ENCODE peak calls at places on chromosomes 11 and 22, in five cellular contexts. One of them, this sample, is unnamed. For H3K4me1, the result is how much of the 10 kb centered on the place peaks cover.

GRCh38 chr11:3052567-3052966 is 4.7 kb downstream of the CARS1 start:
- DNase-seq in left ventricle myocardium inferior: no peak
- DNase-seq in psoas muscle: no peak
- DNase-seq in cardiac muscle cell: no peak
- DNase-seq in CD8-positive, alpha-beta T cell: no peak
- DNase-seq in this sample: no peak

GRCh38 chr22:26529345-26529744 is 17.1 kb upstream of the TFIP11 start:
- DNase-seq in psoas muscle: peak
- DNase-seq in cardiac muscle cell: no peak
- DNase-seq in CD8-positive, alpha-beta T cell: no peak
- DNase-seq in left ventricle myocardium inferior: no peak
- DNase-seq in this sample: no peak

GRCh38 chr11:18802381-18803257 is 11.0 kb upstream of the PTPN5 start:
- DNase-seq in left ventricle myocardium inferior: no peak
- DNase-seq in CD8-positive, alpha-beta T cell: no peak
- DNase-seq in psoas muscle: no peak
- DNase-seq in cardiac muscle cell: peak
- DNase-seq in this sample: peak

GRCh38 chr22:17699696-17700330 is 61.3 kb downstream of the BCL2L13 start:
- DNase-seq in psoas muscle: no peak
- DNase-seq in left ventricle myocardium inferior: no peak
- DNase-seq in CD8-positive, alpha-beta T cell: no peak
- DNase-seq in cardiac muscle cell: no peak
- DNase-seq in this sample: no peak

GRCh38 chr11:25377466-25377865 is 880.6 kb downstream of the LUZP2 start:
- DNase-seq in cardiac muscle cell: no peak
- DNase-seq in psoas muscle: no peak
- DNase-seq in CD8-positive, alpha-beta T cell: no peak
- DNase-seq in left ventricle myocardium inferior: no peak
- DNase-seq in this sample: no peak

GRCh38 chr11:3605279-3605662 is 36.5 kb downstream of the ART5 start:
- DNase-seq in CD8-positive, alpha-beta T cell: no peak
- DNase-seq in left ventricle myocardium inferior: no peak
- DNase-seq in psoas muscle: no peak
- DNase-seq in cardiac muscle cell: no peak
- DNase-seq in this sample: no peak

GRCh38 chr11:73367482-73368024 is 8.6 kb upstream of the RELT start:
- DNase-seq in psoas muscle: no peak
- DNase-seq in cardiac muscle cell: no peak
- DNase-seq in left ventricle myocardium inferior: no peak
- DNase-seq in CD8-positive, alpha-beta T cell: no peak
- DNase-seq in this sample: no peak

GRCh38 chr22:50082197-50082715 is 3.0 kb downstream of the MLC1 start:
- DNase-seq in left ventricle myocardium inferior: no peak
- DNase-seq in psoas muscle: no peak
- DNase-seq in cardiac muscle cell: no peak
- DNase-seq in CD8-positive, alpha-beta T cell: no peak
- DNase-seq in this sample: no peak

GRCh38 chr22:39240841-39241631 is 3.7 kb downstream of the PDGFB start:
- DNase-seq in cardiac muscle cell: no peak
- DNase-seq in left ventricle myocardium inferior: peak
- DNase-seq in CD8-positive, alpha-beta T cell: no peak
- DNase-seq in psoas muscle: peak
- DNase-seq in this sample: peak

GRCh38 chr11:64058494-64058893 is 22.8 kb downstream of the FLRT1 start:
- DNase-seq in left ventricle myocardium inferior: peak
- DNase-seq in cardiac muscle cell: no peak
- DNase-seq in psoas muscle: no peak
- DNase-seq in CD8-positive, alpha-beta T cell: no peak
- DNase-seq in this sample: no peak

GRCh38 chr11:126132319-126132718 is 69.7 kb upstream of the CDON start:
- DNase-seq in CD8-positive, alpha-beta T cell: no peak
- DNase-seq in left ventricle myocardium inferior: peak
- DNase-seq in psoas muscle: peak
- DNase-seq in cardiac muscle cell: no peak
- DNase-seq in this sample: no peak

GRCh38 chr11:79439893-79440450 is 858 bp downstream of the TENM4 start:
- DNase-seq in psoas muscle: peak
- DNase-seq in cardiac muscle cell: peak
- DNase-seq in left ventricle myocardium inferior: peak
- DNase-seq in CD8-positive, alpha-beta T cell: no peak
- DNase-seq in this sample: no peak

GRCh38 chr11:131664811-131665210 is 294.4 kb downstream of the NTM start:
- DNase-seq in psoas muscle: no peak
- DNase-seq in cardiac muscle cell: no peak
- DNase-seq in CD8-positive, alpha-beta T cell: no peak
- DNase-seq in left ventricle myocardium inferior: no peak
- DNase-seq in this sample: no peak

GRCh38 chr11:45904309-45904915 is 2.7 kb downstream of the FREY1 start:
- DNase-seq in psoas muscle: no peak
- DNase-seq in CD8-positive, alpha-beta T cell: no peak
- DNase-seq in cardiac muscle cell: no peak
- DNase-seq in left ventricle myocardium inferior: no peak
- DNase-seq in this sample: no peak

GRCh38 chr11:8828580-8829358 is 82.2 kb upstream of the AKIP1 start:
- DNase-seq in CD8-positive, alpha-beta T cell: no peak
- DNase-seq in left ventricle myocardium inferior: no peak
- DNase-seq in cardiac muscle cell: no peak
- DNase-seq in psoas muscle: no peak
- DNase-seq in this sample: no peak

GRCh38 chr22:36541831-36542391 is 12.9 kb upstream of the EIF3D start:
- DNase-seq in left ventricle myocardium inferior: no peak
- DNase-seq in CD8-positive, alpha-beta T cell: no peak
- DNase-seq in cardiac muscle cell: no peak
- DNase-seq in psoas muscle: no peak
- DNase-seq in this sample: peak

GRCh38 chr11:20451568-20451967 is 64.1 kb downstream of the PRMT3 start:
- DNase-seq in cardiac muscle cell: no peak
- DNase-seq in psoas muscle: no peak
- DNase-seq in CD8-positive, alpha-beta T cell: no peak
- DNase-seq in left ventricle myocardium inferior: no peak
- DNase-seq in this sample: no peak

GRCh38 chr11:44036811-44037657 is 10.7 kb upstream of the ACCSL start:
- DNase-seq in psoas muscle: peak
- DNase-seq in cardiac muscle cell: peak
- DNase-seq in CD8-positive, alpha-beta T cell: no peak
- DNase-seq in left ventricle myocardium inferior: peak
- DNase-seq in this sample: no peak

GRCh38 chr11:18046116-18046777 is at the start of gene TPH1:
- DNase-seq in psoas muscle: peak
- DNase-seq in CD8-positive, alpha-beta T cell: no peak
- DNase-seq in cardiac muscle cell: peak
- DNase-seq in left ventricle myocardium inferior: peak
- DNase-seq in this sample: no peak

GRCh38 chr11:3160252-3161031 is 4.7 kb downstream of the OSBPL5 start:
- DNase-seq in psoas muscle: peak
- DNase-seq in left ventricle myocardium inferior: peak
- DNase-seq in cardiac muscle cell: peak
- DNase-seq in CD8-positive, alpha-beta T cell: no peak
- DNase-seq in this sample: no peak

GRCh38 chr11:116329354-116330090 is 443.3 kb downstream of the BUD13 start:
- DNase-seq in left ventricle myocardium inferior: no peak
- DNase-seq in CD8-positive, alpha-beta T cell: no peak
- DNase-seq in cardiac muscle cell: no peak
- DNase-seq in psoas muscle: no peak
- DNase-seq in this sample: no peak

DNA sequence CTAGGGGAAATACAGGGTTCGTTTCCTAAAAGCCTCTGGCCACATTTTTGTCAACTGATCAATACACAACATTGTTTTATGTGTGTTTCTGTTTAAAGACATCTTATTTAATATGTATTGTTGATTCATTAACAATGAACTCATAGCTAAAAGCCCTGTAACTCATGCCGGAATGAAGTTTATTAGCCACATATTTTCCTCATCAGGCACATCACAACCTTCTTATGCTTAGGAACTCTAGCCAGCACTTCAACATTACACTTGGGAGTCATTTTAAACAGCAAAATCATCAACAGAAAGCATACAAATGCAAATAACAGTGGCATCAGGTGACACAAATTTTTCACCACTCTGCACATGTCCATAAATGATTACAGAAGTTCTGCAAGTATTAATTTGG is 15.1 kb upstream of the BLID start:
- DNase-seq in CD8-positive, alpha-beta T cell: no peak
- DNase-seq in psoas muscle: no peak
- DNase-seq in left ventricle myocardium inferior: no peak
- DNase-seq in cardiac muscle cell: no peak
- DNase-seq in this sample: no peak
- H3K27ac ChIP-seq in CD8-positive, alpha-beta T cell: no peak
- H3K27ac ChIP-seq in psoas muscle: no peak
- H3K27ac ChIP-seq in left ventricle myocardium inferior: no peak
- H3K27ac ChIP-seq in cardiac muscle cell: no peak
- H3K27ac ChIP-seq in this sample: no peak

GRCh38 chr22:27752141-27752540 is 49.4 kb downstream of the MN1 start:
- DNase-seq in psoas muscle: no peak
- DNase-seq in left ventricle myocardium inferior: no peak
- DNase-seq in cardiac muscle cell: no peak
- DNase-seq in CD8-positive, alpha-beta T cell: no peak
- DNase-seq in this sample: no peak
- H3K4me1 ChIP-seq in psoas muscle: under half
- H3K4me1 ChIP-seq in left ventricle myocardium inferior: half or more
- H3K4me1 ChIP-seq in cardiac muscle cell: under half
- H3K4me1 ChIP-seq in CD8-positive, alpha-beta T cell: under half
- H3K4me1 ChIP-seq in this sample: under half

GRCh38 chr22:19757985-19758895 is 2.3 kb upstream of the TBX1 start:
- DNase-seq in cardiac muscle cell: no peak
- DNase-seq in left ventricle myocardium inferior: no peak
- DNase-seq in psoas muscle: no peak
- DNase-seq in CD8-positive, alpha-beta T cell: no peak
- DNase-seq in this sample: no peak

GRCh38 chr22:19758896-19759458 is 1.6 kb upstream of the TBX1 start:
- DNase-seq in psoas muscle: no peak
- DNase-seq in cardiac muscle cell: no peak
- DNase-seq in left ventricle myocardium inferior: no peak
- DNase-seq in CD8-positive, alpha-beta T cell: no peak
- DNase-seq in this sample: no peak

GRCh38 chr22:19756288-19757128 is 4.1 kb upstream of the TBX1 start:
- DNase-seq in psoas muscle: no peak
- DNase-seq in CD8-positive, alpha-beta T cell: peak
- DNase-seq in cardiac muscle cell: peak
- DNase-seq in left ventricle myocardium inferior: no peak
- DNase-seq in this sample: peak

GRCh38 chr22:19755722-19756287 is 4.8 kb upstream of the TBX1 start:
- DNase-seq in psoas muscle: no peak
- DNase-seq in cardiac muscle cell: no peak
- DNase-seq in left ventricle myocardium inferior: no peak
- DNase-seq in CD8-positive, alpha-beta T cell: no peak
- DNase-seq in this sample: no peak

DNA sequence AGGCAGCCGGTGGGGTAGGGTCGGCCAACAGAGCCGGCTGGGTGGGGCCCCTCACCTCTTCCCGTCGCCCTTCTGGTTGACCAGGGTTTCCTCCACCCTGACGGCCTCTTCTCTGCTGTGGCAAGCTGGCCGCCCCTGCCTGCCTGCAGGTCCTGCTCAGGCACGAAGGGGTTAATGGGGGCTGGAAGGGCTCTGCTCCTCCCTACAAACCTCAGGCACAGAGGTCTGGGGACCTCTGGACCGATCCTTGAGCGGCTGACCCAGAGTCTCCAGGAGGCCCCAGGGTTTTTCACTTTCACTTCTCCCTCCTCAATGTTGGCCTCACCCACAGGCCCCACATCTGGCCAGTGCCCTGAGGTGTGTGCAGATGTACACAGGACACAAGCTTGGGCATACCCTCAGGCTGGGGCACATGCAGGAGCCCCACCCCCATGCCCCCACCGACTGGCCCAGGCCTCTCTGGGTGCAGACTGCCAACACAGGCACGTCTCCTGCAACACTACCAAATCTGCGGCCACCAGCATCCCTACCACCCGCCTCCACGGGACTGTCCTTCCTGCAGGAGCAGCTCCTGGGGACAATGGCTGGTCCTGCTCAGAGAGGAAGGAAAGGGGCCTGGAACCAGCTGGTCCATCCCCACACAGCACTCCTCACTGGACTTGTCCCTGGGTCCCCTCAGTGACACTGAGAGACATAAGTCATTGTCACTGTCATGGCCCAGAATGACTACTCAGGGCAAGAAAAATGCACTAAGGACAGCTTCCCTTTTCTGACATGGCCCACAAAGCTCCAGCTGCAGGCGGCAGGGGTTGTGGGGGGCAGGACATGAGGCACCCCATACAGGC is 3.2 kb upstream of the TBX1 start:
- DNase-seq in left ventricle myocardium inferior: no peak
- DNase-seq in psoas muscle: no peak
- DNase-seq in cardiac muscle cell: no peak
- DNase-seq in CD8-positive, alpha-beta T cell: no peak
- DNase-seq in this sample: no peak
- H3K4me3 ChIP-seq in left ventricle myocardium inferior: peak
- H3K4me3 ChIP-seq in psoas muscle: peak
- H3K4me3 ChIP-seq in cardiac muscle cell: no peak
- H3K4me3 ChIP-seq in CD8-positive, alpha-beta T cell: no peak
- H3K4me3 ChIP-seq in this sample: no peak

GRCh38 chr22:35299217-35299716 is 427 bp upstream of the TOM1 start:
- DNase-seq in CD8-positive, alpha-beta T cell: no peak
- DNase-seq in psoas muscle: no peak
- DNase-seq in left ventricle myocardium inferior: no peak
- DNase-seq in cardiac muscle cell: no peak
- DNase-seq in this sample: no peak

GRCh38 chr22:35303029-35303624 is 3.4 kb downstream of the TOM1 start:
- DNase-seq in psoas muscle: no peak
- DNase-seq in cardiac muscle cell: no peak
- DNase-seq in left ventricle myocardium inferior: no peak
- DNase-seq in CD8-positive, alpha-beta T cell: no peak
- DNase-seq in this sample: no peak

GRCh38 chr22:35305525-35306070 is 5.9 kb downstream of the TOM1 start:
- DNase-seq in cardiac muscle cell: no peak
- DNase-seq in left ventricle myocardium inferior: no peak
- DNase-seq in psoas muscle: no peak
- DNase-seq in CD8-positive, alpha-beta T cell: no peak
- DNase-seq in this sample: no peak

GRCh38 chr22:35301370-35301874 is 1.7 kb downstream of the TOM1 start:
- DNase-seq in CD8-positive, alpha-beta T cell: no peak
- DNase-seq in cardiac muscle cell: no peak
- DNase-seq in psoas muscle: peak
- DNase-seq in left ventricle myocardium inferior: no peak
- DNase-seq in this sample: no peak

DNA sequence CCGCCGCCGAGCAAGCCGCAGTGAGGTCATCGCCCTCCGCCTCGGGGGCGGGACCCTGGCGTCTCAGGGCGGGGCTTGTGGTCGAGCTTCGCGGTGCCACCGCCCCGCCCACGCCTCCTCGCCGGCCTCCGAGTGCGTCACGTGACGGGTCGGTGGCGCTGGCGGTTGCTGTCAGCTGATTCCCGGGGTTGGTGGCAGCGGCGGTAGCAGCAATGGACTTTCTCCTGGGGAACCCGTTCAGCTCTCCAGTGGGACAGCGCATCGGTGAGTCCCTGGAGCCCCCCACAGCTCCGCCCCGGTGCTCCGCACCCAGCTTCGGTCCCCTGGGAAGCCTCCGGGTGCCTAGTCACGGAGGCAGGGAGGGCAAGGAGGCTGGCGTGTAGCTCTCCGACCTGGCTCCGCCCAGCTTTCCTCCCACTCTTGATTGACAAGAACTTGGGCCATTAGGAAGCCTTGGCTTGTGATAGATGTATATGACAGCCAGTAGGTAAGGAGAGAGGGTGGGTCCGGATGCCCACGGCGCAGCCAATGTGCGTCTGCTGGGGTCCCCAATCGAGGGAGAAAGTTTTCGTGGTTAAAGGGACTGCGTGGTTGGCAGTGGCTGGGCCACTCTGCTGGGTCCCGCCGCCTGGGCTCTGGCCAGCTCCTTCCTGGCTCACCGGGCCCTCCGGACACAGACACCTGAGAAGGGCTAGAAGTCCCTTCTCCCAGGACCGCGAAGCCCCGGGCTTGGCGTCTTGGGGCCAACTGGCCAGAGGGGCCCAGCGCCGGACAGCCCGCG is at the start of gene TOM1:
- DNase-seq in psoas muscle: peak
- DNase-seq in cardiac muscle cell: peak
- DNase-seq in CD8-positive, alpha-beta T cell: peak
- DNase-seq in left ventricle myocardium inferior: peak
- DNase-seq in this sample: peak
- H3K27ac ChIP-seq in psoas muscle: peak
- H3K27ac ChIP-seq in cardiac muscle cell: peak
- H3K27ac ChIP-seq in CD8-positive, alpha-beta T cell: peak
- H3K27ac ChIP-seq in left ventricle myocardium inferior: peak
- H3K27ac ChIP-seq in this sample: peak

This sample was measured in CD4-positive, CD25-positive, alpha-beta regulatory T cell.